ENCODE peak calls at places on chromosomes 13 and 19, in four cellular contexts. S is breast epithelium, M is left ventricle myocardium inferior, Y is tibial nerve. J is an unnamed sample. For H3K9me3 and H3K4me1, the result is how much of the 10 kb centered on the place peaks cover.

GRCh38 chr13:113759525-113760137 is 605 bp downstream of the TMEM255B start:
- DNase-seq in M (no peak), Y (peak), S (no peak), J (no peak)

GRCh38 chr19:5826531-5827341 is 12.8 kb downstream of the FUT6 start:
- DNase-seq in M (peak), Y (no peak), S (peak), J (peak)

GRCh38 chr13:109088101-109088500 is 458.7 kb downstream of the MYO16 start:
- DNase-seq in S (no peak), M (no peak), Y (no peak), J (no peak)

GRCh38 chr19:55261671-55262126 is 2.9 kb upstream of the PPP6R1 start:
- DNase-seq in S (no peak), M (no peak), Y (no peak), J (no peak)

GRCh38 chr19:10603084-10603872 is 16.2 kb upstream of the AP1M2 start:
- DNase-seq in S (peak), Y (no peak), M (peak), J (peak)

GRCh38 chr19:54325194-54325621 is 12.2 kb upstream of the LILRA5 start:
- DNase-seq in Y (peak), S (no peak), M (no peak), J (no peak)

GRCh38 chr13:77810430-77810829 is 108.2 kb downstream of the EDNRB start:
- DNase-seq in M (no peak), Y (no peak), S (no peak), J (no peak)

GRCh38 chr13:105442941-105443340 is 1092.5 kb downstream of the EFNB2 start:
- DNase-seq in Y (peak), M (no peak), S (no peak), J (peak)

GRCh38 chr13:72586519-72586918 is 140.9 kb downstream of the MZT1 start:
- DNase-seq in Y (no peak), S (no peak), M (no peak), J (no peak)

GRCh38 chr19:50723069-50723468 is at the start of gene CLEC11A:
- DNase-seq in S (peak), M (peak), Y (peak), J (no peak)

GRCh38 chr13:64758520-64758919 is 2471.6 kb downstream of the PCDH9 start:
- DNase-seq in S (no peak), Y (no peak), M (no peak), J (no peak)

GRCh38 chr13:89903115-89903514 is 1444.4 kb upstream of the MIR17HG start:
- DNase-seq in M (no peak), Y (no peak), S (no peak), J (no peak)

GRCh38 chr13:62321895-62322294 is 906.2 kb upstream of the PCDH20 start:
- DNase-seq in M (no peak), Y (no peak), S (no peak), J (no peak)

GRCh38 chr13:32737111-32737571 is 150.9 kb downstream of the PDS5B start:
- DNase-seq in Y (no peak), S (no peak), M (no peak), J (no peak)

GRCh38 chr13:49371943-49372636 is 71.8 kb downstream of the CAB39L start:
- DNase-seq in S (no peak), Y (no peak), M (no peak), J (peak)

GRCh38 chr13:110396913-110397379 is 89.9 kb downstream of the COL4A2 start:
- DNase-seq in Y (peak), M (peak), S (peak), J (no peak)

GRCh38 chr13:35621989-35622388 is 145.5 kb upstream of the MAB21L1 start:
- DNase-seq in M (no peak), S (no peak), Y (no peak), J (no peak)

GRCh38 chr19:58129284-58129683 is 21.3 kb downstream of the ZNF329 start:
- DNase-seq in S (no peak), Y (no peak), M (no peak), J (no peak)

GRCh38 chr19:58118979-58119733 is 21.1 kb upstream of the ZSCAN18 start:
- DNase-seq in M (no peak), Y (no peak), S (no peak), J (no peak)

GRCh38 chr19:58128041-58128685 is 22.4 kb downstream of the ZNF329 start:
- DNase-seq in Y (no peak), S (no peak), M (no peak), J (no peak)

GRCh38 chr19:58117841-58118575 is 20.0 kb upstream of the ZSCAN18 start:
- DNase-seq in M (no peak), S (no peak), Y (no peak), J (no peak)

GRCh38 chr19:58123354-58123753 is 25.3 kb upstream of the ZSCAN18 start:
- DNase-seq in M (no peak), S (no peak), Y (no peak), J (peak)
- H3K9me3 ChIP-seq in M (half or more), S (half or more), Y (under half), J (half or more)

GRCh38 chr13:23992722-23993438 is 95.6 kb upstream of the C1QTNF9B start:
- DNase-seq in Y (no peak), S (no peak), M (no peak), J (no peak)
- H3K4me1 ChIP-seq in Y (under half), S (under half), M (under half), J (under half)

GRCh38 chr13:21736926-21737325 is 66.1 kb downstream of the FGF9 start:
- DNase-seq in M (no peak), Y (no peak), S (no peak), J (no peak)

GRCh38 chr13:21739771-21740170 is 68.9 kb downstream of the FGF9 start:
- DNase-seq in M (no peak), S (no peak), Y (no peak), J (no peak)

GRCh38 chr13:21735621-21736401 is 64.9 kb downstream of the FGF9 start:
- DNase-seq in Y (no peak), S (no peak), M (peak), J (no peak)

GRCh38 chr13:21741396-21741795 is 70.5 kb downstream of the FGF9 start:
- DNase-seq in Y (no peak), S (no peak), M (no peak), J (no peak)

DNA sequence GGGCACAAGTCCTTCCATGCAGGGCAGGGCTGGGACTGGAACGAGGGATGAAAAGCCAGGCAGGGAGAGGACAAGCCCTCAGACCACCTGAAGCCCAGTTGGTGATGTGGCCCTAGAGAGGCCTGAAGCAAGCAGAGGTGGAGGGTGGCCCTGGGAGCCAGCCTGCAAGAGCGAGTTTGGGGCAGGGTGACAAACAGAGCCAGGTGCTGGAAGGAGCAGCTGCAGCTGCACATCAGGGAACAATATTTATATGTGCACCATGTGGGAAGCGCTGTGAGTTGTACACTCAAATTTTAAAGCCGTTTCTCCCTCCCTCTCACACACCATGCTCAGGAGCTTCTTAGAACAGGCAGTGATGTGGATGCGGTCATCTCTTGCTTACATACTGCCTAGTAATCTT is 67.8 kb downstream of the FGF9 start:
- DNase-seq in M (no peak), Y (no peak), S (no peak), J (no peak)
- H3K4me3 ChIP-seq in M (no peak), Y (no peak), S (no peak), J (no peak)

GRCh38 chr19:52069653-52070052 is 21.0 kb upstream of the ZNF432 start:
- DNase-seq in S (no peak), Y (no peak), M (no peak), J (no peak)
- H3K9me3 ChIP-seq in S (half or more), Y (under half), M (half or more), J (half or more)

GRCh38 chr19:35086455-35086854 is 29.2 kb upstream of the FXYD3 start:
- DNase-seq in M (no peak), S (no peak), Y (no peak), J (no peak)

GRCh38 chr19:35090160-35090794 is 25.3 kb upstream of the FXYD3 start:
- DNase-seq in Y (peak), M (no peak), S (peak), J (no peak)

GRCh38 chr19:35087393-35087792 is 28.2 kb upstream of the FXYD3 start:
- DNase-seq in Y (no peak), S (no peak), M (no peak), J (no peak)

GRCh38 chr19:35089554-35089953 is 26.1 kb upstream of the FXYD3 start:
- DNase-seq in M (no peak), Y (no peak), S (no peak), J (no peak)

DNA sequence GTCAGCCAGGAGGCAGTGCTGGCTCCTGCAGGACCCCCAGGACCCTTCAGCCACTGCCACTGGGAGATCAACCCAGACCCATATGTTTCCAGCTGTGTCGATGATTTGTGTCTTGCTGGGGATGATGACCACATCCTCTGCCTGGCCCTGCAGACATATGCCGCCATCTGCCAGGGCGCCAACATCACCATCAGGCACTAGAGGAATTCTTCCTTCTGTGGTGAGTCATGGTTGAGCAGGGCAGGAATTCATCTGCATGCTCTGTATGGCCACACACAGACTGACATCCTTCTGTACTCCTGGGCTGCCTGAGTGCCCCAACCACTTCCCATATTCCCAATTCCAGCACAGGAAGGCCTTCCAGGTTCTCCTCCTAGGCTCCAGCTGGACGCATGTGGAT is 27.1 kb upstream of the FXYD3 start:
- DNase-seq in Y (no peak), M (no peak), S (no peak), J (peak)
- H3K4me1 ChIP-seq in Y (under half), M (under half), S (under half), J (under half)

GRCh38 chr19:17326595-17326966 is 8.1 kb downstream of the ANO8 start:
- DNase-seq in M (no peak), S (peak), Y (no peak), J (peak)
- H3K4me3 ChIP-seq in M (no peak), S (peak), Y (no peak), J (peak)

GRCh38 chr19:12278713-12279112 is 16.0 kb downstream of the ZNF44 start:
- DNase-seq in M (no peak), Y (no peak), S (no peak), J (no peak)
- H3K9me3 ChIP-seq in M (half or more), Y (under half), S (half or more), J (under half)

GRCh38 chr19:47210689-47211316 is 20.2 kb downstream of the BBC3 start:
- DNase-seq in Y (peak), S (peak), M (peak), J (peak)

GRCh38 chr19:47210180-47210490 is 20.9 kb downstream of the BBC3 start:
- DNase-seq in Y (no peak), M (no peak), S (no peak), J (no peak)

GRCh38 chr19:47209323-47210179 is 21.4 kb downstream of the BBC3 start:
- DNase-seq in M (peak), Y (no peak), S (no peak), J (no peak)
- H3K4me1 ChIP-seq in M (under half), Y (under half), S (under half), J (under half)

DNA sequence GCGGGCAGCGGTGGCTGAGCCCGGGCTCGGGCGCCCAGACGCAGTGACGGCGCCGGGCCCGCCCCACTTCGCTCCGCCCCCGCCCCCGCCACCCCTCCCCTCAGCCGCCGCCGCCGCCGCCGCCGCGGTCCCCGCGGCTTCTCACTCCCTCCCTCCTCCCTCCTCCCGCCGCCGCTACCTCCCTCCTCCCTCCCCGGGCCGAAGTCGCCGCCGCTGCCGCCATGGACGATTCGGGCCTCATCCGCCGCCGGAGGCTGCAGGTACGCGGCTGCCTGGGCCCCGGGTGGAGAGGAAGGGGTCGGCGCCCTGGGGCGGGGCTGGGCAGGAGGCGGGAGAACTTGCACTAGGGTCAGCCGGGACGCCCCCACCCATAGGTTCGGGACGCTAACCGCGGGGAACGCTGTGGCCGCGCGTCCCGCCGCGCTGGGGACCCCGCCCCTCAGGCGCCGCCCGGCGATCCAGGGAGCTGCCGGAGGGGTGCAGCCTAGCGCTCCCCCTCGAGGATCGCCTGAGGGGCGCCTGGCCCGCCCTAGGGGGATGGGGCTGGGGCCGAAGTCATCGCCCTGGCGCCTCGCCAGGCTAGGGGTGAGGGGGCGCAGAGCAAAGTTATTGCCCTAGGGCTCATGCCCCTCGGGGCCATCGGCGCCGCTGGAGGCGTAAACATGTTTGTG is 497 bp downstream of the RTBDN start:
- DNase-seq in M (no peak), Y (no peak), S (no peak), J (no peak)
- H3K4me3 ChIP-seq in M (peak), Y (no peak), S (peak), J (peak)

GRCh38 chr19:57623091-57623490 is 9.0 kb downstream of the ZNF134 start:
- DNase-seq in Y (no peak), M (no peak), S (no peak), J (no peak)
- H3K9me3 ChIP-seq in Y (under half), M (half or more), S (half or more), J (half or more)

J was measured in PC-9.